ENCODE peak calls at places on chromosome 10, in four cellular contexts. One of them, this sample, is unnamed. For H3K4me1, the result is how much of the 10 kb centered on the place peaks cover.

GRCh38 chr10:128936392-128936791 is 530.6 kb upstream of the MGMT start:
- DNase-seq in adrenal gland: no peak
- DNase-seq in heart left ventricle: no peak
- DNase-seq in testis: no peak
- DNase-seq in this sample: no peak

GRCh38 chr10:17212802-17213204 is 11.3 kb upstream of the TRDMT1 start:
- DNase-seq in adrenal gland: no peak
- DNase-seq in heart left ventricle: no peak
- DNase-seq in testis: no peak
- DNase-seq in this sample: no peak

GRCh38 chr10:73650537-73651331 is 5.1 kb downstream of the SYNPO2L start:
- DNase-seq in adrenal gland: no peak
- DNase-seq in heart left ventricle: peak
- DNase-seq in testis: no peak
- DNase-seq in this sample: no peak

GRCh38 chr10:71150811-71151210 is 61.6 kb upstream of the UNC5B start:
- DNase-seq in adrenal gland: no peak
- DNase-seq in heart left ventricle: no peak
- DNase-seq in testis: no peak
- DNase-seq in this sample: no peak

GRCh38 chr10:84267503-84268126 is 22.8 kb downstream of the RGR start:
- DNase-seq in adrenal gland: peak
- DNase-seq in heart left ventricle: peak
- DNase-seq in testis: peak
- DNase-seq in this sample: no peak

GRCh38 chr10:113752553-113752952 is 1.1 kb downstream of the PLEKHS1 start:
- DNase-seq in adrenal gland: no peak
- DNase-seq in heart left ventricle: no peak
- DNase-seq in testis: no peak
- DNase-seq in this sample: no peak

GRCh38 chr10:88984525-88984924 is 6.1 kb upstream of the FAS start:
- DNase-seq in adrenal gland: no peak
- DNase-seq in heart left ventricle: no peak
- DNase-seq in testis: no peak
- DNase-seq in this sample: no peak

GRCh38 chr10:99854860-99855259 is 72.4 kb downstream of the ABCC2 start:
- DNase-seq in adrenal gland: no peak
- DNase-seq in heart left ventricle: peak
- DNase-seq in testis: peak
- DNase-seq in this sample: no peak

GRCh38 chr10:114470956-114471905 is 66.9 kb upstream of the AFAP1L2 start:
- DNase-seq in adrenal gland: peak
- DNase-seq in heart left ventricle: peak
- DNase-seq in testis: peak
- DNase-seq in this sample: peak

GRCh38 chr10:99994801-99995200 is 14.9 kb downstream of the DNMBP start:
- DNase-seq in adrenal gland: no peak
- DNase-seq in heart left ventricle: no peak
- DNase-seq in testis: no peak
- DNase-seq in this sample: no peak

GRCh38 chr10:35336921-35337741 is 822 bp downstream of the CCNY start:
- DNase-seq in adrenal gland: peak
- DNase-seq in heart left ventricle: peak
- DNase-seq in testis: peak
- DNase-seq in this sample: peak

GRCh38 chr10:89392974-89393373 is 551 bp downstream of the IFIT1 start:
- DNase-seq in adrenal gland: peak
- DNase-seq in heart left ventricle: no peak
- DNase-seq in testis: no peak
- DNase-seq in this sample: no peak

GRCh38 chr10:6701289-6701688 is 121.2 kb upstream of the PRKCQ start:
- DNase-seq in adrenal gland: no peak
- DNase-seq in heart left ventricle: no peak
- DNase-seq in testis: no peak
- DNase-seq in this sample: no peak

GRCh38 chr10:95395947-95396449 is 105.2 kb upstream of the PDLIM1 start:
- DNase-seq in adrenal gland: no peak
- DNase-seq in heart left ventricle: peak
- DNase-seq in testis: no peak
- DNase-seq in this sample: no peak

GRCh38 chr10:122115874-122116273 is 126.9 kb downstream of the TACC2 start:
- DNase-seq in adrenal gland: no peak
- DNase-seq in heart left ventricle: no peak
- DNase-seq in testis: no peak
- DNase-seq in this sample: no peak

GRCh38 chr10:122342293-122343134 is 32.0 kb upstream of the PLEKHA1 start:
- DNase-seq in adrenal gland: peak
- DNase-seq in heart left ventricle: peak
- DNase-seq in testis: peak
- DNase-seq in this sample: no peak

GRCh38 chr10:110540038-110540437 is 27.5 kb upstream of the SMC3 start:
- DNase-seq in adrenal gland: no peak
- DNase-seq in heart left ventricle: no peak
- DNase-seq in testis: no peak
- DNase-seq in this sample: no peak

GRCh38 chr10:44195120-44196007 is 189.5 kb downstream of the CXCL12 start:
- DNase-seq in adrenal gland: peak
- DNase-seq in heart left ventricle: peak
- DNase-seq in testis: peak
- DNase-seq in this sample: peak

GRCh38 chr10:75428434-75429158 is 2.8 kb upstream of the LRMDA start:
- DNase-seq in adrenal gland: peak
- DNase-seq in heart left ventricle: no peak
- DNase-seq in testis: no peak
- DNase-seq in this sample: no peak

GRCh38 chr10:112728997-112729396 is 221.1 kb upstream of the TCF7L2 start:
- DNase-seq in adrenal gland: no peak
- DNase-seq in heart left ventricle: no peak
- DNase-seq in testis: no peak
- DNase-seq in this sample: no peak

GRCh38 chr10:49761201-49761788 is 828 bp downstream of the OGDHL start:
- DNase-seq in adrenal gland: no peak
- DNase-seq in heart left ventricle: no peak
- DNase-seq in testis: no peak
- DNase-seq in this sample: no peak

GRCh38 chr10:75425291-75426079 is 5.9 kb upstream of the LRMDA start:
- DNase-seq in adrenal gland: no peak
- DNase-seq in heart left ventricle: no peak
- DNase-seq in testis: no peak
- DNase-seq in this sample: no peak

GRCh38 chr10:111076682-111077661 is at the start of gene ADRA2A:
- DNase-seq in adrenal gland: peak
- DNase-seq in heart left ventricle: no peak
- DNase-seq in testis: peak
- DNase-seq in this sample: peak

GRCh38 chr10:68043030-68043429 is 32.1 kb downstream of the HERC4 start:
- DNase-seq in adrenal gland: no peak
- DNase-seq in heart left ventricle: no peak
- DNase-seq in testis: no peak
- DNase-seq in this sample: no peak

GRCh38 chr10:125064681-125065492 is 95.5 kb downstream of the CTBP2 start:
- DNase-seq in adrenal gland: no peak
- DNase-seq in heart left ventricle: no peak
- DNase-seq in testis: no peak
- DNase-seq in this sample: no peak

GRCh38 chr10:71203124-71203523 is 9.2 kb upstream of the UNC5B start:
- DNase-seq in adrenal gland: no peak
- DNase-seq in heart left ventricle: no peak
- DNase-seq in testis: no peak
- DNase-seq in this sample: no peak

GRCh38 chr10:113069595-113069994 is 119.5 kb downstream of the TCF7L2 start:
- DNase-seq in adrenal gland: no peak
- DNase-seq in heart left ventricle: no peak
- DNase-seq in testis: no peak
- DNase-seq in this sample: no peak

GRCh38 chr10:26480909-26481703 is 43.0 kb downstream of the APBB1IP start:
- DNase-seq in adrenal gland: peak
- DNase-seq in heart left ventricle: peak
- DNase-seq in testis: no peak
- DNase-seq in this sample: no peak

GRCh38 chr10:98309366-98310355 is 41.7 kb upstream of the LOXL4 start:
- DNase-seq in adrenal gland: peak
- DNase-seq in heart left ventricle: peak
- DNase-seq in testis: peak
- DNase-seq in this sample: peak

GRCh38 chr10:75083972-75084833 is 27.3 kb upstream of the SAMD8 start:
- DNase-seq in adrenal gland: no peak
- DNase-seq in heart left ventricle: no peak
- DNase-seq in testis: no peak
- DNase-seq in this sample: no peak

DNA sequence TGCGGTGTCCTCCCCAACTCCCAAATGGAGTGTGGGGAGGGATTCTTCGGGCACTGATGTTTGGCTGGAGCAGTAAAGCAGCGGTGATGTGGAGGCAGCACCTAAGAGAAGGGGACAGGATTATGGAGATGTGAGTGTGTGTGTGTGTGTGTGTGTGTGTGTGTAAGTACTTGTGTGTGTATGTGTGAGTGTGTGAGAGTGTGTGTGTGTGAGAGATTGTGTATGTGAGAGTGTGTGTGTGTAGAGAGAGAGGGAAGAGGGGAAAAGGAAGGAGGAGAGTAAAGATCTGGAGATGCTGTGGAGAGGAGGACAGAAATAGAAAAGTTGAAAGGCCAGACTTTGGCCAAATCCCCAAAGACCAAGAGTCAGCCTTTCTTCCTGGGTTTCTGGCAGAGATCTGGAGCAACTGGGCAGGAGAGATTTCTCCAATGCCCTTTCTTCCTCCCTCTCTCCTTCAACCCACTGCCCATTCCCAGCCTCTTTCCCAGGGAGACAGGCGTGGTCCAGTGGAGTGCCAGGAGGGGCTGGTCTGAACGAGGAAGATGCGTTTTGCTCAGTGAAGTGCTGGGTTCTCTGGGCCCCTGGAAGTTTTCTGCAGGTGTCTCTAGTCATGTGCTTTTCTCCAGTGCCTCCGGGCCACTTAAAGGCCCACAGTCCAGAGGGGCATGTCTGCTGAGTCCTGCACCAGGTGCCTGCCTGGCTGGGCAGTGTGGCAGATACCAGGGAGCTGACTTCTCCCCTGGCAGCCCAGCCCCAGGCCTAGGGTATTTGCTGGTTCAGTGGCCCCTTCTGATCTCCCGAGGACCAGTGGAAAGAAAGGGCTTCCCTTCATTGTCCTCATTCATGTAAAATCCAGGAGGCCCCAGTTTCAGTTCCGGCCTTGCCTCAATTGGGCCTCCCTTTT is 60.5 kb downstream of the HK1 start:
- DNase-seq in adrenal gland: no peak
- DNase-seq in heart left ventricle: no peak
- DNase-seq in testis: no peak
- DNase-seq in this sample: no peak
- TF ChIP-seq POLR2A in adrenal gland: no peak
- TF ChIP-seq POLR2A in heart left ventricle: no peak
- TF ChIP-seq POLR2A in testis: no peak
- TF ChIP-seq POLR2A in this sample: no peak

DNA sequence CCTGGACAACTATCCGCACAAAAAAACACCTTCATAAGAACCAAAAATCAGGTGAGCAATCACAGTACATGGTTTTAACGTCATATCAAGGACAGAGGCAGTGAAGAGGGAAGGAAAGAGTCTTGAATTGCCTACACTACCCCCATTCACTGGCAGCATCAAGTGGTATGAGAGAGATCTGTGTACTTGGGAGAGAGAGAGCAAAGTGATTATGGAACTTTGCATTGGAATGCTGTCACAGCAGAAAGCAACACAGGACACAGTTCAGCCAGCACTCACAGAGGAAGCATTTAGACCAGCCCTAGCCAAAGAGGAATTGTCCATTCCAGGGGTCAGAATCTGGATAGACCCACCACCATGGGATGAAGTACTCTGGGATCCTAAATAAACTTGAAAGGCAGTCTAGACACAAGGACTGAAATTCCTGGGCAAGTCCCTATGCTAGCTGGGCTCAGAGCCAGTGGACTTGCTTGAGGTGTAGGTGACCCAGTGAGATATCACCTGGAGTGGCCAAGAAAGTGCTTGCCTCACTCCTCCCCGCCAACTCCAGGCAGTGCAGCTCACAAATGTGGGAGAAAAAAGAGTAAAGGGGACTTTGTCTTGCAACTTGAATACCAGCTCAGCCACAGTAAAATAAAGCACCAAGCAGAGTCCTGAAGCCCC is 30.5 kb upstream of the SFTPD start:
- DNase-seq in adrenal gland: no peak
- DNase-seq in heart left ventricle: no peak
- DNase-seq in testis: no peak
- DNase-seq in this sample: no peak
- H3K27ac ChIP-seq in adrenal gland: no peak
- H3K27ac ChIP-seq in heart left ventricle: no peak
- H3K27ac ChIP-seq in testis: no peak
- H3K27ac ChIP-seq in this sample: no peak

GRCh38 chr10:72331575-72332422 is 22.9 kb downstream of the DNAJB12 start:
- DNase-seq in adrenal gland: peak
- DNase-seq in heart left ventricle: peak
- DNase-seq in testis: peak
- DNase-seq in this sample: peak
- H3K4me1 ChIP-seq in adrenal gland: half or more
- H3K4me1 ChIP-seq in heart left ventricle: half or more
- H3K4me1 ChIP-seq in testis: half or more
- H3K4me1 ChIP-seq in this sample: half or more

GRCh38 chr10:132331259-132331955 is 586 bp upstream of the LRRC27 start:
- DNase-seq in adrenal gland: no peak
- DNase-seq in heart left ventricle: no peak
- DNase-seq in testis: peak
- DNase-seq in this sample: peak
- TF ChIP-seq POLR2A in adrenal gland: no peak
- TF ChIP-seq POLR2A in heart left ventricle: peak
- TF ChIP-seq POLR2A in testis: no peak
- TF ChIP-seq POLR2A in this sample: peak

GRCh38 chr10:4267084-4267774 is 482.2 kb upstream of the KLF6 start:
- DNase-seq in adrenal gland: no peak
- DNase-seq in heart left ventricle: no peak
- DNase-seq in testis: no peak
- DNase-seq in this sample: no peak
- H3K27ac ChIP-seq in adrenal gland: no peak
- H3K27ac ChIP-seq in heart left ventricle: no peak
- H3K27ac ChIP-seq in testis: no peak
- H3K27ac ChIP-seq in this sample: no peak

This sample was measured in right lobe of liver.